ENCODE peak calls at places on chromosomes 6 and 20, in five cellular contexts. One of them, this sample, is unnamed.

GRCh38 chr6:69584913-69585729 is 211.7 kb downstream of the LMBRD1 start:
- DNase-seq in fibroblast of the aortic adventitia: no peak
- DNase-seq in mammary epithelial cell: no peak
- DNase-seq in AG04450: no peak
- DNase-seq in cardiac muscle cell: peak
- DNase-seq in this sample: peak

GRCh38 chr6:97133071-97133470 is 149.9 kb downstream of the MMS22L start:
- DNase-seq in cardiac muscle cell: peak
- DNase-seq in AG04450: no peak
- DNase-seq in mammary epithelial cell: no peak
- DNase-seq in fibroblast of the aortic adventitia: no peak
- DNase-seq in this sample: peak

GRCh38 chr6:121274896-121275295 is 59.4 kb downstream of the TBC1D32 start:
- DNase-seq in cardiac muscle cell: no peak
- DNase-seq in fibroblast of the aortic adventitia: no peak
- DNase-seq in mammary epithelial cell: no peak
- DNase-seq in AG04450: no peak
- DNase-seq in this sample: no peak

GRCh38 chr20:62344782-62345181 is 22.3 kb downstream of the LAMA5 start:
- DNase-seq in cardiac muscle cell: no peak
- DNase-seq in AG04450: peak
- DNase-seq in mammary epithelial cell: no peak
- DNase-seq in fibroblast of the aortic adventitia: no peak
- DNase-seq in this sample: no peak

GRCh38 chr6:30763618-30764489 is 19.5 kb upstream of the IER3 start:
- DNase-seq in fibroblast of the aortic adventitia: no peak
- DNase-seq in AG04450: no peak
- DNase-seq in cardiac muscle cell: peak
- DNase-seq in mammary epithelial cell: peak
- DNase-seq in this sample: peak

GRCh38 chr20:49030954-49031619 is 15.0 kb upstream of the CSE1L start:
- DNase-seq in cardiac muscle cell: no peak
- DNase-seq in mammary epithelial cell: no peak
- DNase-seq in fibroblast of the aortic adventitia: peak
- DNase-seq in AG04450: no peak
- DNase-seq in this sample: no peak

GRCh38 chr20:51220293-51220706 is 197.4 kb upstream of the KCNG1 start:
- DNase-seq in fibroblast of the aortic adventitia: peak
- DNase-seq in cardiac muscle cell: peak
- DNase-seq in AG04450: no peak
- DNase-seq in mammary epithelial cell: no peak
- DNase-seq in this sample: no peak

GRCh38 chr6:73774311-73774766 is 78.3 kb downstream of the CD109 start:
- DNase-seq in fibroblast of the aortic adventitia: peak
- DNase-seq in mammary epithelial cell: peak
- DNase-seq in cardiac muscle cell: peak
- DNase-seq in AG04450: peak
- DNase-seq in this sample: peak

GRCh38 chr6:158040051-158040803 is 58.6 kb downstream of the SYNJ2 start:
- DNase-seq in fibroblast of the aortic adventitia: peak
- DNase-seq in AG04450: peak
- DNase-seq in cardiac muscle cell: no peak
- DNase-seq in mammary epithelial cell: peak
- DNase-seq in this sample: peak

GRCh38 chr20:19777311-19777710 is 19.3 kb downstream of the RIN2 start:
- DNase-seq in cardiac muscle cell: no peak
- DNase-seq in AG04450: no peak
- DNase-seq in fibroblast of the aortic adventitia: no peak
- DNase-seq in mammary epithelial cell: no peak
- DNase-seq in this sample: no peak

GRCh38 chr6:148183776-148184175 is 158.9 kb upstream of the SASH1 start:
- DNase-seq in mammary epithelial cell: no peak
- DNase-seq in fibroblast of the aortic adventitia: no peak
- DNase-seq in AG04450: no peak
- DNase-seq in cardiac muscle cell: no peak
- DNase-seq in this sample: no peak

GRCh38 chr20:33007376-33008335 is at the start of gene BPIFB2:
- DNase-seq in cardiac muscle cell: no peak
- DNase-seq in fibroblast of the aortic adventitia: no peak
- DNase-seq in mammary epithelial cell: no peak
- DNase-seq in AG04450: no peak
- DNase-seq in this sample: no peak

GRCh38 chr6:18963439-18963838 is 576.3 kb downstream of the RNF144B start:
- DNase-seq in fibroblast of the aortic adventitia: no peak
- DNase-seq in AG04450: no peak
- DNase-seq in cardiac muscle cell: no peak
- DNase-seq in mammary epithelial cell: no peak
- DNase-seq in this sample: no peak

GRCh38 chr20:44714701-44715494 is at the start of gene CCN5:
- DNase-seq in cardiac muscle cell: no peak
- DNase-seq in mammary epithelial cell: peak
- DNase-seq in AG04450: no peak
- DNase-seq in fibroblast of the aortic adventitia: peak
- DNase-seq in this sample: peak

GRCh38 chr6:113564401-113565161 is 292.6 kb upstream of the MARCKS start:
- DNase-seq in AG04450: peak
- DNase-seq in cardiac muscle cell: peak
- DNase-seq in mammary epithelial cell: no peak
- DNase-seq in fibroblast of the aortic adventitia: peak
- DNase-seq in this sample: peak

GRCh38 chr6:101722991-101723579 is 329.6 kb downstream of the GRIK2 start:
- DNase-seq in fibroblast of the aortic adventitia: peak
- DNase-seq in mammary epithelial cell: peak
- DNase-seq in cardiac muscle cell: no peak
- DNase-seq in AG04450: peak
- DNase-seq in this sample: peak

GRCh38 chr20:3045042-3045815 is 623 bp upstream of the MRPS26 start:
- DNase-seq in AG04450: peak
- DNase-seq in cardiac muscle cell: peak
- DNase-seq in mammary epithelial cell: peak
- DNase-seq in fibroblast of the aortic adventitia: peak
- DNase-seq in this sample: peak

GRCh38 chr6:15399651-15400470 is 154.0 kb downstream of the JARID2 start:
- DNase-seq in cardiac muscle cell: peak
- DNase-seq in AG04450: peak
- DNase-seq in fibroblast of the aortic adventitia: peak
- DNase-seq in mammary epithelial cell: no peak
- DNase-seq in this sample: peak
- H3K4me3 ChIP-seq in cardiac muscle cell: no peak
- H3K4me3 ChIP-seq in AG04450: peak
- H3K4me3 ChIP-seq in fibroblast of the aortic adventitia: peak
- H3K4me3 ChIP-seq in mammary epithelial cell: no peak
- H3K4me3 ChIP-seq in this sample: peak

DNA sequence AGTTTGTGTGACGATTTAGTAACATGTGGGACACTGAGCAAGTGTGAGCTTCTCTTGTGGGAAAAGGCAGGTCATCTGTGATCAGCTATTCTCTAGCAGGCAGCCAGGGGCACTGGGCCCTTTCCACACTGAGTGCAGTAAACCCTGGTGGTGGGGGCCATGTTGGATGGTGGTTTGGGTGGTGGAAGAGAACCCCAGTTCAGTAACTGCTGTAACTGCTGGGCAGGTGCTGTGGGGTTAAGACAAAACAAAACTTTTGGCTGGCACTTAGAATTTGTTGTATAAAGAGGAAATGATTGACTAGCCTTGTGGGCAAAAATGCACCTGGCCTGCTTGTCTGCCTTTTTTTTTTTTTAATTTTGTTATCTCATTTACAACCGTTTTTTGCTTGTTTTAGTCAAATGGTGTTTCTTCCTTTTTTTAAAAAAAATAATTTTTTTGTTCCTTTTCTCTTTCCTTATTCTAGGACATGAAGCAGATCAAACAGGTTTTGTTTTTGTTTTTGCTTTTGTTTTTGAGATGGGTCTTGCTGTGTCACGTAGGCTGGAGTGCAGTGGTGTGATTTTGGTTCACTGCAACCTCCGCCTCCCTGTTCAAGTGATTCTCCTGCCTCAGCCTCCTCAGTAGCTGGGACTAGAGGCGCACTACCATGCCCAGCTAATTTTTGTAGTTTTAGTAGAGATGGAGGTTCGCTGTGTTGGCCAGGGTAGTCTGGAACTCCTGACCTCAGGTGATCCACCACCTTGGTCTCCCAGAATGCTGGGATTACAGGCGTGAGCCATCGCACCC is 59.8 kb downstream of the IGF2R start:
- DNase-seq in cardiac muscle cell: no peak
- DNase-seq in AG04450: no peak
- DNase-seq in mammary epithelial cell: no peak
- DNase-seq in fibroblast of the aortic adventitia: no peak
- DNase-seq in this sample: no peak
- TF ChIP-seq CTCF in cardiac muscle cell: no peak
- TF ChIP-seq CTCF in AG04450: no peak
- TF ChIP-seq CTCF in mammary epithelial cell: no peak
- TF ChIP-seq CTCF in fibroblast of the aortic adventitia: peak
- TF ChIP-seq CTCF in this sample: no peak

DNA sequence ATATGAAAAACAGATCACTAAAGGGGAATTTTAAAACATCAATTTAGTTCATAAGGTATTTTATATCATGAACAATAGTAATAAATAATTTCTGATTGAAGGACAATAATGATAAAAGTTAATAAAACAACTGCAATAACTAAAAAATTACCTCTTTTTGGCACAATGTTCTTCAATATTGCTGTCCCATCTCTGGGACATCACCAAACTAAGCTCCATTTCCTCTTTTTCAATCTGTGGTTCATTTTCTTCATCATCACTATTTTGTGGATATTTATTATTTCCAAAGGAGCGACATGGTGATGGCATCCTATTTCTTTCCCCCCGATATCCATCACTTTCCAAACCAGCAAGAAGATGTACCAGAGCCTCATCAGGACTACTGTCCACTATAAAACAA is 103.2 kb downstream of the REV3L start:
- DNase-seq in cardiac muscle cell: no peak
- DNase-seq in fibroblast of the aortic adventitia: no peak
- DNase-seq in AG04450: no peak
- DNase-seq in mammary epithelial cell: no peak
- DNase-seq in this sample: no peak
- H3K4me3 ChIP-seq in cardiac muscle cell: no peak
- H3K4me3 ChIP-seq in fibroblast of the aortic adventitia: no peak
- H3K4me3 ChIP-seq in AG04450: no peak
- H3K4me3 ChIP-seq in mammary epithelial cell: no peak
- H3K4me3 ChIP-seq in this sample: no peak

GRCh38 chr6:90478789-90479602 is 107.9 kb downstream of the MAP3K7 start:
- DNase-seq in fibroblast of the aortic adventitia: peak
- DNase-seq in cardiac muscle cell: peak
- DNase-seq in AG04450: peak
- DNase-seq in mammary epithelial cell: peak
- DNase-seq in this sample: peak

GRCh38 chr6:90483116-90483839 is 103.6 kb downstream of the MAP3K7 start:
- DNase-seq in AG04450: no peak
- DNase-seq in mammary epithelial cell: peak
- DNase-seq in cardiac muscle cell: no peak
- DNase-seq in fibroblast of the aortic adventitia: peak
- DNase-seq in this sample: peak

GRCh38 chr6:90477366-90477765 is 109.5 kb downstream of the MAP3K7 start:
- DNase-seq in fibroblast of the aortic adventitia: no peak
- DNase-seq in cardiac muscle cell: no peak
- DNase-seq in AG04450: no peak
- DNase-seq in mammary epithelial cell: no peak
- DNase-seq in this sample: no peak

GRCh38 chr6:90478278-90478677 is 108.6 kb downstream of the MAP3K7 start:
- DNase-seq in fibroblast of the aortic adventitia: no peak
- DNase-seq in mammary epithelial cell: no peak
- DNase-seq in cardiac muscle cell: no peak
- DNase-seq in AG04450: no peak
- DNase-seq in this sample: no peak

GRCh38 chr6:90479603-90479926 is 107.3 kb downstream of the MAP3K7 start:
- DNase-seq in cardiac muscle cell: no peak
- DNase-seq in AG04450: no peak
- DNase-seq in fibroblast of the aortic adventitia: no peak
- DNase-seq in mammary epithelial cell: no peak
- DNase-seq in this sample: no peak
- TF ChIP-seq CTCF in cardiac muscle cell: no peak
- TF ChIP-seq CTCF in AG04450: no peak
- TF ChIP-seq CTCF in fibroblast of the aortic adventitia: no peak
- TF ChIP-seq CTCF in mammary epithelial cell: no peak
- TF ChIP-seq CTCF in this sample: no peak

DNA sequence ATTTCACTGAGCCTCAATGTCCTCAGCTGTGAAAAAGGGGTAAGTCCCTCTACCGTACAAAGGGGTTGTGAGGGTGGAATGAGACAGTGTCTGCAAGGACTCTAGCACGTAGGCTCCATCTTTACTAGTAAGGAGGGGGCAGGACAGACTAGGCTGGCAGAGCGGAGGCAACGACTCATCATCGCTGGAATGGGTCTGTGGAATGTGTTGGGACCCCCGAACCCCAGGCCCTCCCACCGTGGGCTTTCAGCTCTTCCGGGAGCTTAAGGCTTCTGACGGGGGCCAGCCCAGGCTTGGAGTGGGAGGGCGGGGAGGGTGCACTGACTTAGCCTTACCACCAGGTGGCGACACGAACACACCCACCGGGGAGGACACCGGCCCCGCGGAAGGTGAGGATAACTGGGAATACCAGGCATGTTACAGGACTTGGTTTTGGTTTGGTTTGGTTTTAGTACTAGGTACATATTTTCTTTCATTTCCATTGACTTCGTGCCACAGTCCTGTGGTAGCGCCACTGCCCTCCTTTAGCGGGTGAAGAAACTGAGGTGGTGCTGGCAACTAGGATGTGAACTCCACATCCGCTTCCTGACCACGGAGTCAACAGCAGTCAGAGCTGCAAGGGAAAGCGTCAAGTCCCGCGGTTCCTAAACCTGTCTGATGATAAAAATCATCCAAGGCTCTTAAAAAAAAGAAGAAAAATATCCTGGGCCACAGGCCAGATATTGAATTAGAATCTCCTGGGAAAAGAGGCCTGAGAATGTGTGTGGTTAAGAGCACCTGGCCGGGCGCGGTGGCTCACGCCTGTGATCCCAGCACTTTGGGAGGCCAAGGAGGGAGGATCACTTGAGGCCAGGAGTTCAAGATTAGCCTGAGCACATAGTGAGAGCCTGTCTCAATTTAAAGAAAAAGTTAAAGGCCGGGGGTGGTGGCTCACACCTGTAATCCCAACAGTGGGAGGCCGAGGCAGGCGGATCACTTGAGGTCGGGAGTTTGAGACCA is 10.3 kb upstream of the TULP1 start:
- DNase-seq in mammary epithelial cell: peak
- DNase-seq in cardiac muscle cell: peak
- DNase-seq in fibroblast of the aortic adventitia: peak
- DNase-seq in AG04450: no peak
- DNase-seq in this sample: peak
- H3K4me3 ChIP-seq in mammary epithelial cell: peak
- H3K4me3 ChIP-seq in cardiac muscle cell: no peak
- H3K4me3 ChIP-seq in fibroblast of the aortic adventitia: peak
- H3K4me3 ChIP-seq in AG04450: peak
- H3K4me3 ChIP-seq in this sample: peak